ENCODE peak calls at places on chromosomes 13 and 19, in seven cellular contexts. R, Y, L, G, E, I and H are unnamed samples. For H3K9me3 and H3K4me1, the result is how much of the 10 kb centered on the place peaks cover.

GRCh38 chr19:8209965-8210659 is 942 bp downstream of the CERS4 start:
- DNase-seq in R (no peak), Y (no peak), L (no peak), G (no peak), E (no peak), I (no peak), H (no peak)

GRCh38 chr19:51294211-51294976 is 17.1 kb upstream of the IGLON5 start:
- DNase-seq in R (no peak), Y (no peak), L (no peak), G (no peak), E (no peak), I (no peak), H (no peak)

GRCh38 chr19:41595258-41595889 is 19.4 kb downstream of the CEACAM21 start:
- DNase-seq in R (peak), Y (peak), L (peak), G (peak), E (peak), I (peak), H (no peak)

GRCh38 chr13:83877901-83878300 is 4.4 kb downstream of the SLITRK1 start:
- DNase-seq in R (no peak), Y (no peak), L (no peak), G (no peak), E (no peak), I (no peak), H (no peak)

GRCh38 chr19:48731452-48731851 is 9.0 kb downstream of the RASIP1 start:
- DNase-seq in R (no peak), Y (no peak), L (no peak), G (no peak), E (no peak), I (no peak), H (no peak)

GRCh38 chr19:4538601-4538954 is 1.3 kb downstream of the LRG1 start:
- DNase-seq in R (no peak), Y (no peak), L (no peak), G (no peak), E (no peak), I (no peak), H (no peak)

GRCh38 chr13:21849323-21849722 is 178.4 kb downstream of the FGF9 start:
- DNase-seq in R (no peak), Y (peak), L (peak), G (no peak), E (peak), I (no peak), H (no peak)

GRCh38 chr13:28355822-28356371 is 139.0 kb downstream of the FLT1 start:
- DNase-seq in R (no peak), Y (peak), L (no peak), G (no peak), E (peak), I (peak), H (no peak)

GRCh38 chr13:98289339-98289935 is 112.4 kb upstream of the RNF113B start:
- DNase-seq in R (no peak), Y (no peak), L (no peak), G (no peak), E (no peak), I (no peak), H (no peak)

GRCh38 chr13:109357751-109358150 is 428.6 kb downstream of the IRS2 start:
- DNase-seq in R (no peak), Y (peak), L (no peak), G (no peak), E (no peak), I (no peak), H (no peak)

GRCh38 chr13:102657630-102658029 is 37.2 kb downstream of the METTL21C start:
- DNase-seq in R (no peak), Y (no peak), L (no peak), G (no peak), E (peak), I (no peak), H (no peak)

GRCh38 chr13:102117175-102117830 is 284.5 kb downstream of the FGF14 start:
- DNase-seq in R (no peak), Y (no peak), L (no peak), G (no peak), E (no peak), I (no peak), H (no peak)

GRCh38 chr13:95246292-95247082 is 54.8 kb downstream of the ABCC4 start:
- DNase-seq in R (no peak), Y (no peak), L (no peak), G (no peak), E (no peak), I (no peak), H (no peak)

GRCh38 chr19:57620673-57621348 is 6.8 kb downstream of the ZNF134 start:
- DNase-seq in R (no peak), Y (peak), L (no peak), G (no peak), E (peak), I (peak), H (no peak)

GRCh38 chr19:28463493-28464053 is 749.4 kb downstream of the UQCRFS1 start:
- DNase-seq in R (no peak), Y (no peak), L (no peak), G (no peak), E (no peak), I (no peak), H (no peak)

GRCh38 chr13:52104624-52105023 is 24.2 kb downstream of the NEK5 start:
- DNase-seq in R (no peak), Y (peak), L (no peak), G (no peak), E (peak), I (no peak), H (no peak)

GRCh38 chr13:56528040-56528760 is 612.5 kb upstream of the PRR20A start:
- DNase-seq in R (no peak), Y (no peak), L (no peak), G (no peak), E (no peak), I (no peak), H (no peak)

GRCh38 chr13:80022146-80022545 is 318.8 kb downstream of the SPRY2 start:
- DNase-seq in R (no peak), Y (no peak), L (no peak), G (no peak), E (no peak), I (no peak), H (no peak)

GRCh38 chr19:6787393-6787792 is 14.9 kb downstream of the VAV1 start:
- DNase-seq in R (no peak), Y (no peak), L (no peak), G (no peak), E (no peak), I (no peak), H (no peak)

GRCh38 chr13:23876265-23876664 is 12.9 kb downstream of the MIPEP start:
- DNase-seq in R (no peak), Y (peak), L (no peak), G (no peak), E (peak), I (no peak), H (no peak)

GRCh38 chr19:49064768-49065611 is at the start of gene NTF4:
- DNase-seq in R (no peak), Y (no peak), L (no peak), G (no peak), E (peak), I (no peak), H (no peak)

GRCh38 chr13:74056829-74057564 is 77.2 kb downstream of the KLF12 start:
- DNase-seq in R (peak), Y (no peak), L (no peak), G (peak), E (no peak), I (no peak), H (peak)

GRCh38 chr19:33280351-33280921 is 21.9 kb downstream of the CEBPA start:
- DNase-seq in R (no peak), Y (no peak), L (no peak), G (no peak), E (no peak), I (no peak), H (no peak)

GRCh38 chr19:24054044-24054935 is 32.7 kb upstream of the ZNF254 start:
- DNase-seq in R (no peak), Y (peak), L (peak), G (no peak), E (peak), I (no peak), H (no peak)

GRCh38 chr19:18021121-18021755 is 13.3 kb downstream of the ARRDC2 start:
- DNase-seq in R (peak), Y (peak), L (no peak), G (peak), E (peak), I (peak), H (peak)

GRCh38 chr13:72290962-72291681 is 424.1 kb upstream of the DACH1 start:
- DNase-seq in R (no peak), Y (no peak), L (peak), G (no peak), E (no peak), I (no peak), H (no peak)

GRCh38 chr19:15831626-15832025 is 16.2 kb upstream of the OR10H1 start:
- DNase-seq in R (no peak), Y (no peak), L (no peak), G (no peak), E (no peak), I (no peak), H (no peak)

GRCh38 chr19:15828121-15828620 is 12.7 kb upstream of the OR10H1 start:
- DNase-seq in R (no peak), Y (no peak), L (no peak), G (no peak), E (no peak), I (no peak), H (no peak)

GRCh38 chr19:15825753-15826152 is 10.3 kb upstream of the OR10H1 start:
- DNase-seq in R (no peak), Y (no peak), L (no peak), G (no peak), E (no peak), I (no peak), H (no peak)

GRCh38 chr19:15829277-15829770 is 13.9 kb upstream of the OR10H1 start:
- DNase-seq in R (no peak), Y (no peak), L (no peak), G (no peak), E (no peak), I (no peak), H (no peak)

DNA sequence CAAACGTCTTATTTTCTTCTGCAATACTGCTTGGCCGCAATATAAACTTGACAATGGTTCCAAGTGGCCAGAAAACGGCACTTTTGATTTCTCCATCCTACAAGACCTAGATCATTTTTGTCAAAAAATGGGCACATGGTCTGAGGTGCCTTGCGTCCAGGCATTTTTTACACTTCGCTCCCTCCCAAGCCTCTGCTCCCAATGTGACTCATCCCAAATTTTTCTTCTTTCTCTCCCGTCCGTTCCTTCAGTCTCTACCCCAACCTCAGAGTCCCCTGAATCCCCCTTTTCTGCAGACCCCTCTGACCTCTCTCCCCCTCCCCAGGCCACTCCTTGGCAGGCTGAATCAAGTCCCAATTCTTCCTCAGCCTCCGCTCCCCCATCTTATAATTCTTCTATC is 14.3 kb upstream of the OR10H1 start:
- DNase-seq in R (no peak), Y (no peak), L (no peak), G (no peak), E (no peak), I (no peak), H (no peak)
- H3K9me3 ChIP-seq in R (under half), Y (under half), L (under half), G (under half), E (under half), I (under half), H (under half)

DNA sequence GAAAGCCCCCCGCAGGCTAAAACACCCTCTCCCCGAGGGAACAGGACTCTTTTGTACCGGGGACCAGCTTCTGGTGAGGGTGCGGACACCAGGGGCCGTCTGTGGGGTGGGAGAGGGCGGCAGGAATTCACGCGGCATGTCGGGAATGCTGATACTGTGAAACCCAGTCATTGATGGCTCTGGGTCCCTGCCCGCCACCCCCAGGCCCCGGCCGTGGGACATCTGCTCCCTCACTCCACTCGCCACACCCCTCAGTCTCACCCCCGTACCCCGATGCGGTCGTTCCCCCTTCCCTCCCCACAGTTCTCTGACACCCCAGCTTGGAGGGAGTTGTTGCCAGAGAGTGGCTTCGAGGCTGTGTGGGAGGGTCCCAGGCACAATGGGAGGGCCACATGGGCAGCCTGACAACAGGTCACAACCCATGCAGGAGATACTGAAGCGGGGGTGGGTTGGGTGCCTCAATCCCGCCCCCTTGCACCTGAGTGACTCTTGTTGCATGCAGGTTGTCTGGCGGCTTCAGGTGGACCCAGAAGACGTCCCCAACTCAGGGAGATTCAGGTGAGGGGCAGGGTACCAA is 1.9 kb downstream of the MAG start:
- DNase-seq in R (no peak), Y (no peak), L (no peak), G (no peak), E (no peak), I (no peak), H (no peak)
- H3K4me1 ChIP-seq in R (under half), Y (under half), L (under half), G (under half), E (under half), I (under half), H (under half)

GRCh38 chr19:12034196-12034595 is 1.3 kb downstream of the ZNF433 start:
- DNase-seq in R (no peak), Y (no peak), L (no peak), G (no peak), E (peak), I (no peak), H (no peak)

GRCh38 chr19:12034610-12035009 is 869 bp downstream of the ZNF433 start:
- DNase-seq in R (no peak), Y (no peak), L (no peak), G (no peak), E (peak), I (no peak), H (no peak)

DNA sequence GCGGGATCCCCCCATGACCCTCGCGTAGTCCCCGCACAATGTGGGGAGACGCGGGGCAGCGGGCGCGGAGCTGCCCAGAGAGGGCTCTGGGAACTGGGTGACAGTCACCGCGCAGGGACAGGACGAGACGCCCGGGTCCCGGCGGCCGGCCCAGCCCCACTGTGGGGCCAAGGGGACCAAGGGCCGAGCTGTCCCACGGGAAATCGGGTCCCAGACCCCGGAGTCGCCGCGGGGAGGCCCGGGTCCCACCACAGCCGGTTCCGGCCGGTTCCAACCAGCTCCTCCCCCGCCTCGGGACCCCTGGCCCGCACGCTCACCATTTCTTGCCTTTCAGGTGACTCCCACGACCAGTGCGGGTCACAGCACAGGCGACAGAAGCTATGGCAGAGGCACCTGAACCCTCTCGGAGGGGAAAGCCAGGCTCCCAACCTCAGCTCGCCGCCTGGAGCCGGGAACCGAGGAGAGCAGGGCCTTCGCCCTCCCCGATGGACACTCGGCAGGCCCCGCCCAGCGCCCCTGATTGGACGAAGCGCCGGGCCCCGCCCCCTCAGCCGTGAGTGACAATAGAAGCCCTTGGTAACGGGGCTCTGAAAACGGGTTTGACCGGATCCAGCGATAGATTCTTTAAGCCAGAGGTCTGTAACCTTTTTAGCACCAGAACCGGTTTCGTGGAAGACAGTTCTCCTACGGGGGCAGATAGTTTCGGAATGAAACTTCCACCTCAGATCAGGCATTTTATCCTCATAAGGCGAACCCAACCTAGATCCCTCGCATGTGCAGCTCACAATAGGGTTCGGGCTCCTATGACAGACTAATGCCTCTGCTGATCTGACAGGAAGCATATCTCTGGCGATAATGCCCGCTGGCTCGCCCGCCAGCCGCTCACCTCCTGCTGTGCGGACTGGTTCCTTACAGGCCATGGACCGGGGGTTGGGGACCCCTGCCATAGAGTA is at the start of gene ZNF433:
- DNase-seq in R (peak), Y (peak), L (no peak), G (peak), E (peak), I (peak), H (peak)
- H3K9me3 ChIP-seq in R (under half), Y (under half), L (under half), G (under half), E (under half), I (under half), H (under half)

GRCh38 chr13:30750036-30750435 is 14.7 kb downstream of the ALOX5AP start:
- DNase-seq in R (no peak), Y (no peak), L (no peak), G (no peak), E (no peak), I (no peak), H (no peak)
- H3K4me1 ChIP-seq in R (under half), Y (under half), L (under half), G (under half), E (under half), I (under half), H (under half)

DNA sequence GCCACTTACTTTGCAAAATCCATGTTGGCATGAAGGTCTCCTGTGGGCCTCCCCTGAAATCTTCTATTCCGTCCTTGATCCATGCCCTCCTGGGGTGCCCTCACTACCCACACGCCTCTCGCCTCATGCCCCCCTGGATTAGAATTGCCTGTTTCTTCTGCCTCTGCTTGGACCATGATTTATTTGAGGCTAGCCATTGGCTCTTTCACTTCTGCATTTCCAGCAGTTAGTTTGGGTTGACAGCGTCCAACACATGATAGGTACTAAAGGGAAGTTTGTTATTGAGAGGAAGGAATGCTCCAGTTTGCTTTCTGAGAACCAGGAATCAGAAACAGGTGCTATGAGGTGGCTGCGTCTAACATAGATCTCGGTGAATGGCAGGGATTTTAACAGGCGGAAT is 30.5 kb upstream of the TPTE2 start:
- DNase-seq in R (no peak), Y (no peak), L (no peak), G (no peak), E (no peak), I (no peak), H (no peak)
- H3K9me3 ChIP-seq in R (under half), Y (under half), L (under half), G (under half), E (under half), I (under half), H (under half)

DNA sequence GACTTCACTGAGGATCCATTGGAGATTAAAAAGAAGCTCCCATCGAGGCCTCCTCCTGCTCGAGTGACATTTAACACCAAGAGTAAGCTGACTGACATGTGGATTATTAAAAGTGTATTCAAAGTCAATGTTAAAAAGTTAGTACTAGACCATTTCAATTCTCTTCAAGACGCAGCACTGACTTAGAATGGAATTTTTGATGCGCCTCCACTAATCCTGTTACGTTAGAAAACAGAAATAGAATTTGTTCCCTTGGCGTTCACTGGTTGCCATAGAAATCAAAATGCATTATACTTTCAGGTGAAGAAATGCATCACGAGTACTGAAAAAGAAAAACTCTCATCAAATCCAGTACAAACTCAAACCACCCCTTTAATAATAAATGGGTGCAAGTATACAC is 42.2 kb downstream of the BRD4 start:
- DNase-seq in R (no peak), Y (no peak), L (no peak), G (no peak), E (no peak), I (no peak), H (no peak)
- H3K4me1 ChIP-seq in R (half or more), Y (under half), L (under half), G (half or more), E (half or more), I (under half), H (under half)

GRCh38 chr19:324716-325115 is 19.9 kb downstream of the MIER2 start:
- DNase-seq in R (no peak), Y (no peak), L (no peak), G (no peak), E (no peak), I (no peak), H (no peak)

GRCh38 chr19:325173-325936 is 19.2 kb downstream of the MIER2 start:
- DNase-seq in R (no peak), Y (no peak), L (no peak), G (no peak), E (no peak), I (no peak), H (no peak)

GRCh38 chr19:325937-326565 is 18.5 kb downstream of the MIER2 start:
- DNase-seq in R (no peak), Y (no peak), L (no peak), G (no peak), E (no peak), I (no peak), H (no peak)

GRCh38 chr19:318509-318774 is 26.2 kb downstream of the MIER2 start:
- DNase-seq in R (no peak), Y (no peak), L (no peak), G (no peak), E (no peak), I (no peak), H (no peak)

DNA sequence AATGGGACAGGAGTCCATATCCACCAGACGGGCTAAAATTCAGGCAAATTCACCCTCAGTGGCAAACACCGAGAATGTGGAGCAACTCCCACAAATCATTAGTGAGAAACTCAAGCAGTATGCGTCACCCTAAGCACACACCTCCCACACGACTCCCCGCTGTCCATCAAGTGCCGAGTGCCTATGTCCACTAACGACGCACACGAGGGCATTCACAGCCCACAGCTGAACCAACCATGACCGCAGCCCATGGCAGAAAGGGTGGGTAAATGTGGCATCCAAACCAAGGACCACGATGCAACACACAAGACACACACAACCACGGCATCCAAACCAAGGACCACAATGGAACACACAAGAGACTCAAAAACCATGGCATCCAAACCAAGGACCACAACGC is 22.0 kb downstream of the MIER2 start:
- DNase-seq in R (no peak), Y (no peak), L (no peak), G (no peak), E (no peak), I (no peak), H (no peak)
- H3K9me3 ChIP-seq in R (under half), Y (under half), L (under half), G (under half), E (under half), I (under half), H (under half)

GRCh38 chr19:47309038-47309437 is 623 bp upstream of the C5AR1 start:
- DNase-seq in R (no peak), Y (no peak), L (no peak), G (no peak), E (peak), I (no peak), H (no peak)
- H3K4me1 ChIP-seq in R (under half), Y (under half), L (under half), G (under half), E (under half), I (under half), H (under half)